ENCODE peak calls at places on chromosomes 3 and 15, in nine cellular contexts. S is mesenteric fat pad; N is HS-5; Q is NCI-H345; P is AG20443; I is NB4; U is CD4-positive, alpha-beta T cell; D is A172; Y is NCI-H748 treated with DMSO at 0.1 percent for 48 hours. F is an unnamed sample.

GRCh38 chr3:38157562-38157961 is 7.8 kb upstream of the OXSR1 start:
- DNase-seq in S (no peak), N (no peak), Q (peak; percentile 54), P (no peak), I (no peak), U (no peak), D (peak; percentile 54), Y (no peak), F (peak; percentile 94)

GRCh38 chr3:51799879-51800757 is 21.1 kb upstream of the IQCF6 start:
- DNase-seq in S (no peak), N (peak; percentile 61), Q (peak; percentile 20), P (peak; percentile 67), I (peak; percentile 64), U (no peak), D (peak; percentile 66), Y (no peak), F (peak; percentile 72)

GRCh38 chr15:70064441-70064840 is 33.3 kb downstream of the TLE3 start:
- DNase-seq in S (no peak), N (no peak), Q (no peak), P (no peak), I (no peak), U (no peak), D (no peak), Y (no peak), F (no peak)

GRCh38 chr3:46693897-46694235 is 387 bp upstream of the ALS2CL start:
- DNase-seq in S (no peak), N (no peak), Q (no peak), P (peak; percentile 50), I (no peak), U (no peak), D (no peak), Y (no peak), F (no peak)

GRCh38 chr3:189170559-189170958 is 1.2 kb upstream of the TPRG1 start:
- DNase-seq in S (no peak), N (no peak), Q (no peak), P (no peak), I (no peak), U (no peak), D (no peak), Y (no peak), F (no peak)

GRCh38 chr15:76470691-76471090 is 134.1 kb downstream of the ISL2 start:
- DNase-seq in S (no peak), N (no peak), Q (no peak), P (peak; percentile 38), I (no peak), U (no peak), D (peak; percentile 11), Y (no peak), F (no peak)

GRCh38 chr3:36893137-36893557 is 51.7 kb downstream of the TRANK1 start:
- DNase-seq in S (no peak), N (no peak), Q (no peak), P (peak; percentile 61), I (peak; percentile 80), U (no peak), D (peak; percentile 68), Y (no peak), F (peak; percentile 43)

GRCh38 chr15:80436511-80437307 is 32.5 kb downstream of the ARNT2 start:
- DNase-seq in S (no peak), N (peak; percentile 56), Q (no peak), P (peak; percentile 34), I (peak; percentile 12), U (no peak), D (peak; percentile 88), Y (no peak), F (peak; percentile 83)

GRCh38 chr3:13229291-13229949 is 156.2 kb upstream of the IQSEC1 start:
- DNase-seq in S (no peak), N (no peak), Q (peak; percentile 37), P (no peak), I (peak; percentile 65), U (no peak), D (no peak), Y (peak; percentile 57), F (peak; percentile 39)

GRCh38 chr15:37106490-37107001 is 6.2 kb upstream of the MEIS2 start:
- DNase-seq in S (no peak), N (no peak), Q (no peak), P (no peak), I (peak; percentile 38), U (no peak), D (no peak), Y (no peak), F (no peak)

GRCh38 chr15:38669160-38669505 is 104.5 kb upstream of the RASGRP1 start:
- DNase-seq in S (no peak), N (no peak), Q (no peak), P (no peak), I (no peak), U (no peak), D (no peak), Y (no peak), F (no peak)

GRCh38 chr3:16072420-16073110 is 101.9 kb upstream of the GALNT15 start:
- DNase-seq in S (no peak), N (no peak), Q (no peak), P (no peak), I (no peak), U (no peak), D (no peak), Y (no peak), F (no peak)

GRCh38 chr15:29139540-29140459 is 129.8 kb downstream of the NSMCE3 start:
- DNase-seq in S (peak; percentile 88), N (no peak), Q (peak; percentile 49), P (peak; percentile 84), I (peak; percentile 55), U (peak; percentile 49), D (peak; percentile 6), Y (peak; percentile 38), F (no peak)

GRCh38 chr3:185716436-185717090 is 108.3 kb downstream of the IGF2BP2 start:
- DNase-seq in S (no peak), N (no peak), Q (no peak), P (no peak), I (no peak), U (no peak), D (no peak), Y (no peak), F (peak; percentile 72)

GRCh38 chr15:73270366-73271097 is 98.2 kb downstream of the HCN4 start:
- DNase-seq in S (no peak), N (no peak), Q (no peak), P (no peak), I (no peak), U (no peak), D (no peak), Y (no peak), F (no peak)

GRCh38 chr3:85481411-85482192 is 522.8 kb downstream of the CADM2 start:
- DNase-seq in S (no peak), N (no peak), Q (no peak), P (no peak), I (no peak), U (no peak), D (no peak), Y (no peak), F (no peak)

GRCh38 chr3:123586966-123587365 is 2.1 kb upstream of the HACD2 start:
- DNase-seq in S (no peak), N (no peak), Q (no peak), P (peak; percentile 20), I (no peak), U (no peak), D (peak; percentile 19), Y (no peak), F (peak; percentile 90)

GRCh38 chr3:113536627-113537101 is 4.3 kb downstream of the SIDT1 start:
- DNase-seq in S (no peak), N (no peak), Q (no peak), P (no peak), I (no peak), U (no peak), D (no peak), Y (no peak), F (peak; percentile 91)

GRCh38 chr15:91318976-91319714 is 219.1 kb downstream of the SV2B start:
- DNase-seq in S (no peak), N (no peak), Q (no peak), P (no peak), I (no peak), U (no peak), D (no peak), Y (no peak), F (no peak)

GRCh38 chr3:71450985-71451560 is 132.5 kb downstream of the FOXP1 start:
- DNase-seq in S (no peak), N (no peak), Q (no peak), P (no peak), I (peak; percentile 56), U (no peak), D (no peak), Y (no peak), F (no peak)

GRCh38 chr3:86046436-86047328 is 944.3 kb downstream of the VGLL3 start:
- DNase-seq in S (no peak), N (no peak), Q (no peak), P (no peak), I (no peak), U (no peak), D (no peak), Y (no peak), F (no peak)

GRCh38 chr15:49558924-49559323 is 61.7 kb downstream of the FAM227B start:
- DNase-seq in S (no peak), N (no peak), Q (no peak), P (peak; percentile 18), I (no peak), U (no peak), D (no peak), Y (no peak), F (no peak)

GRCh38 chr15:60649845-60650548 is 171.1 kb upstream of the ICE2 start:
- DNase-seq in S (no peak), N (no peak), Q (no peak), P (no peak), I (no peak), U (peak; percentile 7), D (no peak), Y (no peak), F (no peak)

GRCh38 chr3:171315101-171315500 is 145.1 kb downstream of the TNIK start:
- DNase-seq in S (no peak), N (no peak), Q (no peak), P (no peak), I (no peak), U (no peak), D (no peak), Y (no peak), F (no peak)

GRCh38 chr3:3714572-3714971 is 84.7 kb upstream of the LRRN1 start:
- DNase-seq in S (no peak), N (no peak), Q (no peak), P (no peak), I (no peak), U (no peak), D (no peak), Y (no peak), F (no peak)

GRCh38 chr3:153901991-153902390 is 219.2 kb upstream of the ARHGEF26 start:
- DNase-seq in S (no peak), N (peak; percentile 58), Q (no peak), P (no peak), I (no peak), U (no peak), D (peak; percentile 43), Y (no peak), F (no peak)

GRCh38 chr3:170520996-170521395 is 64.9 kb downstream of the SLC7A14 start:
- DNase-seq in S (no peak), N (no peak), Q (no peak), P (no peak), I (no peak), U (no peak), D (peak; percentile 59), Y (no peak), F (no peak)

GRCh38 chr3:64163755-64164148 is 61.5 kb downstream of the PRICKLE2 start:
- DNase-seq in S (no peak), N (peak; percentile 68), Q (no peak), P (peak; percentile 66), I (peak; percentile 17), U (no peak), D (peak; percentile 67), Y (no peak), F (peak; percentile 83)

GRCh38 chr3:140447136-140447535 is 230.7 kb upstream of the TRIM42 start:
- DNase-seq in S (no peak), N (no peak), Q (no peak), P (no peak), I (no peak), U (no peak), D (no peak), Y (no peak), F (no peak)

GRCh38 chr15:37217567-37217966 is 117.2 kb upstream of the MEIS2 start:
- DNase-seq in S (no peak), N (no peak), Q (no peak), P (no peak), I (no peak), U (no peak), D (no peak), Y (no peak), F (no peak)

GRCh38 chr15:77547801-77548607 is 84.7 kb downstream of the LINGO1 start:
- DNase-seq in S (no peak), N (no peak), Q (no peak), P (no peak), I (peak; percentile 38), U (no peak), D (no peak), Y (no peak), F (no peak)